ENCODE peak calls at places on chromosomes 16 and 17, in six cellular contexts. E is GM12878, V is esophagus muscularis mucosa, T is A549, U is stomach, Z is ovary. L is an unnamed sample.

GRCh38 chr17:28725166-28725659 is 820 bp downstream of the TLCD1 start:
- DNase-seq in V (no peak), U (no peak), E (no peak), T (peak), Z (no peak), L (no peak)

GRCh38 chr16:48537275-48537674 is 72.7 kb downstream of the N4BP1 start:
- DNase-seq in V (no peak), Z (no peak), U (no peak), E (no peak), T (no peak), L (no peak)

GRCh38 chr17:63698381-63698885 is 1.5 kb downstream of the LIMD2 start:
- DNase-seq in U (peak), V (no peak), T (no peak), Z (no peak), E (no peak), L (no peak)

GRCh38 chr16:19179890-19180490 is 11.9 kb downstream of the SYT17 start:
- DNase-seq in E (no peak), Z (no peak), V (no peak), T (peak), U (peak), L (no peak)

GRCh38 chr17:35923609-35924114 is 6.9 kb downstream of the RDM1 start:
- DNase-seq in U (no peak), V (no peak), T (no peak), Z (no peak), E (no peak), L (no peak)

GRCh38 chr16:79402356-79402755 is 198.2 kb downstream of the MAF start:
- DNase-seq in Z (no peak), E (no peak), U (peak), T (no peak), V (no peak), L (no peak)

GRCh38 chr17:43599046-43599395 is 52.9 kb upstream of the ETV4 start:
- DNase-seq in T (no peak), V (no peak), E (no peak), Z (no peak), U (no peak), L (no peak)

GRCh38 chr17:29778936-29779811 is 150.9 kb downstream of the SSH2 start:
- DNase-seq in E (no peak), Z (peak), V (peak), U (peak), T (peak), L (peak)

GRCh38 chr17:9893606-9894005 is 11.5 kb downstream of the RCVRN start:
- DNase-seq in E (no peak), U (no peak), V (no peak), T (no peak), Z (no peak), L (no peak)

GRCh38 chr16:1002399-1003161 is 21.0 kb downstream of the SOX8 start:
- DNase-seq in U (peak), T (peak), E (no peak), Z (no peak), V (no peak), L (no peak)

GRCh38 chr16:6684076-6684673 is 648.5 kb upstream of the RBFOX1 start:
- DNase-seq in U (no peak), V (peak), Z (no peak), T (peak), E (no peak), L (no peak)
- TF ChIP-seq CTCF in U (no peak), V (peak), Z (no peak), T (peak), E (peak), L (peak)

GRCh38 chr17:17414316-17414937 is 62.4 kb upstream of the MED9 start:
- DNase-seq in V (no peak), U (no peak), E (no peak), Z (peak), T (no peak), L (peak)

GRCh38 chr17:17417718-17418151 is 59.1 kb upstream of the MED9 start:
- DNase-seq in T (no peak), E (no peak), V (no peak), Z (no peak), U (no peak), L (no peak)

GRCh38 chr17:17416007-17416399 is 60.8 kb upstream of the MED9 start:
- DNase-seq in T (peak), U (no peak), V (no peak), E (peak), Z (no peak), L (no peak)

GRCh38 chr17:17415006-17415405 is 61.8 kb upstream of the MED9 start:
- DNase-seq in V (no peak), Z (no peak), U (no peak), E (no peak), T (no peak), L (no peak)

DNA sequence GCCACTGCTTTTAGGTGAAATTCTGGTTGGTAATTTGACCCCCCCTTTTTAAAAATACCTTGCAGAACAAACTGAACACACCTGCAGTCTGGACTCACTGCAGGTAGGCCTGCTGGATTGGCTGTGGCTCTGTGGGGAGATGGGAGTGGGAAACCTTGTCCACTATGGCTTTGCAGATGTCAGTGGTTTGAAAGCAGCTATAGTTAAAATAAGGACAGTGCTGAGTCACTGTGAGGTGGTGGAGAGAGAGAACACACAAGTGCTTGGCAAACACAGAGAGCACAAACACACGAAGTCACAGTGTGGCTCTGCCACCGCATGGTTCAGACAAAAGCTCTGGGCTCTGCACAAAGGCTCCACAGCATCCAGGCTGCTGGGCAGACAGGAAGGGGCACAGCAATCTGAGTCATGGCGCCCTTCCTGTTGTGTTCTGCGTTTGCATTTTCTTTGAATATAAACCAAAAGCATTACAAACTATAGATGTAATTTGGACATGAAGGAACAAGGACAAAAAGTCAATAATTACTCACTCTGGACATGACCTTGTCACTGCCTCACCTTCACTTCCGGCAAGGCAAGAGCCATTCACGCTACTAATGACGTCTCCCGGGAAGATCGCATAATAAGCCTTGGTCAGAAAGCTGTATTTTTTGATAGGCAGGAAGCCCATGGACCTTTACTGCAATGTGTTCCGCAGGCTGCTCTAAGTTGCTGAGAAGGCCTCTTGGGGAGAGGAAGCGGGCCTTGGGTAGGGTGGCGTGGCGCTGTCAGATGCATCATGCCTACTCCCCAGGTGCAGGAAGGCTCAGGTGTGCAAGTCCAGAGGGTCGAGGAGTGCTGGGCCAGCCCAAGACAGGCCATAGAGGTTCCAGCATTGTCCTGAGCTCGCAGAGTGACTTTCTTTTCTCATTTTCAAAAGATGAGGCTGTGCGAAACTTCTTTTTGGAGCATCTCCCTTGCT is 60.1 kb upstream of the MED9 start:
- DNase-seq in V (no peak), T (peak), Z (no peak), U (peak), E (no peak), L (no peak)
- TF ChIP-seq POLR2A in V (no peak), T (no peak), Z (no peak), U (no peak), E (no peak), L (no peak)

GRCh38 chr17:79114455-79115301 is 40.1 kb downstream of the ENGASE start:
- DNase-seq in Z (no peak), T (no peak), V (no peak), E (no peak), U (peak), L (no peak)
- TF ChIP-seq EP300 in Z (no peak), T (no peak), V (no peak), E (no peak), U (no peak), L (no peak)

GRCh38 chr17:74453665-74454196 is 12.7 kb upstream of the CD300A start:
- DNase-seq in T (peak), Z (no peak), U (peak), E (no peak), V (no peak), L (no peak)

GRCh38 chr17:74452841-74453661 is 13.4 kb upstream of the CD300A start:
- DNase-seq in V (no peak), E (no peak), U (no peak), Z (peak), T (no peak), L (no peak)

GRCh38 chr17:74455025-74455585 is 11.3 kb upstream of the CD300A start:
- DNase-seq in T (no peak), U (no peak), Z (peak), E (no peak), V (no peak), L (no peak)

GRCh38 chr17:74452027-74452840 is 14.2 kb upstream of the CD300A start:
- DNase-seq in U (no peak), E (no peak), V (no peak), Z (peak), T (no peak), L (no peak)

DNA sequence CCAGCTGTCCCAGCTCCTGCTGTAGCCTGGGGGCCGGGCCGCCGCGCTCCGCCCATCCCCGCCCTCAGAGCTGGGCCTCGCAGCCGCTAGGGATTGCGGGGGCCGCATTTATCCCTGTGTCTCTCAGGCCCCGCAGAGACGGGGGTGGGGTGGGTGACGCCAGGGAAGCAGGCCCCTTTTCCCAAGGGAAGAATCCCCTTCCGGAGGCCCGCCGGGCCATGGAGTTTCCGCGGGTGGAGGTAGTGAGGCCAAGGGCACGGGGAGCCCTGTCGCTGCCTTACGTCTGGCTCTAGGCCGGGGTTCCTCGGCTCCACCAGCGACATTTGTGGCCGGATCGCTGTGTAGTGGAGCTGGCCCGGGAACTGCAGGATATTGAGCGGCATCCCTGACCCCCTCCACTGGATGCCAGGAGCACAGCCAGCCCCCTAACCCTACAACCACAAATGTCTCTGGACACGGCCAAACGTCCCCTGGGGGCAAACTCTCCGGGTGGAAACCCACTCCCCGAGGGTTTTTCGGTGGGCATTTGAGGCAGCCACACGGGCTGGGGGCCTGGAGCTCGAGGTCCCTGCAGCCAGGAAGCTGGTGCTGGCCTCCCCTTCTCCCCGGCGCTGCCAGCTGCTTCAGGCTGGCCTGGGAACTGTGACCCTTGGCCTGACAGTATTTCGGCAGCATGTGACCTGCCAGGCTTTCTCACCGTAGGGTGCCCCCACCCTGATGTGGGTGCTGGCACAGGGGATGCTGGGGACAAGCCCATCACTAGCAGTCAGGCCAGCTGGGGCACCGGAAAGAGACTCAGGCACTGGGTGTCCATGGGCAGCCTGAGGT is 12.0 kb upstream of the CD300A start:
- DNase-seq in T (peak), Z (peak), U (no peak), E (no peak), V (peak), L (no peak)
- TF ChIP-seq CTCF in T (no peak), Z (no peak), U (no peak), E (peak), V (peak), L (no peak)

L was measured in tibial nerve.